ENCODE peak calls at places on chromosomes 13 and 19, in five cellular contexts. One of them, this sample, is unnamed.

GRCh38 chr13:97329331-97329730 is 104.6 kb upstream of the RAP2A start:
- DNase-seq in astrocyte of the spinal cord: no peak
- DNase-seq in left lung: no peak
- DNase-seq in sigmoid colon: no peak
- DNase-seq in SK-N-MC: no peak
- DNase-seq in this sample: no peak

GRCh38 chr19:958967-959685 is 25.0 kb upstream of the WDR18 start:
- DNase-seq in astrocyte of the spinal cord: peak
- DNase-seq in left lung: no peak
- DNase-seq in sigmoid colon: no peak
- DNase-seq in SK-N-MC: no peak
- DNase-seq in this sample: no peak

GRCh38 chr13:90640976-90641375 is 706.5 kb upstream of the MIR17HG start:
- DNase-seq in astrocyte of the spinal cord: peak
- DNase-seq in left lung: no peak
- DNase-seq in sigmoid colon: no peak
- DNase-seq in SK-N-MC: peak
- DNase-seq in this sample: no peak

GRCh38 chr13:85508683-85509329 is 290.4 kb downstream of the SLITRK6 start:
- DNase-seq in astrocyte of the spinal cord: no peak
- DNase-seq in left lung: no peak
- DNase-seq in sigmoid colon: no peak
- DNase-seq in SK-N-MC: no peak
- DNase-seq in this sample: no peak

GRCh38 chr13:113458218-113459065 is 5.2 kb upstream of the ADPRHL1 start:
- DNase-seq in astrocyte of the spinal cord: peak
- DNase-seq in left lung: no peak
- DNase-seq in sigmoid colon: peak
- DNase-seq in SK-N-MC: peak
- DNase-seq in this sample: no peak

GRCh38 chr13:76331948-76332712 is 554.1 kb downstream of the KCTD12 start:
- DNase-seq in astrocyte of the spinal cord: peak
- DNase-seq in left lung: no peak
- DNase-seq in sigmoid colon: no peak
- DNase-seq in SK-N-MC: peak
- DNase-seq in this sample: no peak

GRCh38 chr19:1151037-1151716 is 22.9 kb downstream of the SBNO2 start:
- DNase-seq in astrocyte of the spinal cord: no peak
- DNase-seq in left lung: no peak
- DNase-seq in sigmoid colon: no peak
- DNase-seq in SK-N-MC: no peak
- DNase-seq in this sample: peak

GRCh38 chr13:59755647-59756290 is 408.0 kb downstream of the DIAPH3 start:
- DNase-seq in astrocyte of the spinal cord: no peak
- DNase-seq in left lung: no peak
- DNase-seq in sigmoid colon: no peak
- DNase-seq in SK-N-MC: no peak
- DNase-seq in this sample: no peak

GRCh38 chr13:20401958-20402856 is 123.5 kb downstream of the CRYL1 start:
- DNase-seq in astrocyte of the spinal cord: peak
- DNase-seq in left lung: no peak
- DNase-seq in sigmoid colon: peak
- DNase-seq in SK-N-MC: no peak
- DNase-seq in this sample: no peak

GRCh38 chr13:46382224-46382623 is 4.8 kb downstream of the RUBCNL start:
- DNase-seq in astrocyte of the spinal cord: no peak
- DNase-seq in left lung: no peak
- DNase-seq in sigmoid colon: no peak
- DNase-seq in SK-N-MC: no peak
- DNase-seq in this sample: no peak

GRCh38 chr19:46369817-46370216 is 22.9 kb downstream of the PPP5C start:
- DNase-seq in astrocyte of the spinal cord: no peak
- DNase-seq in left lung: peak
- DNase-seq in sigmoid colon: no peak
- DNase-seq in SK-N-MC: no peak
- DNase-seq in this sample: no peak

GRCh38 chr19:47499863-47500830 is 14.7 kb downstream of the NAPA start:
- DNase-seq in astrocyte of the spinal cord: no peak
- DNase-seq in left lung: peak
- DNase-seq in sigmoid colon: no peak
- DNase-seq in SK-N-MC: no peak
- DNase-seq in this sample: no peak

GRCh38 chr13:41854758-41855157 is 106.2 kb downstream of the VWA8 start:
- DNase-seq in astrocyte of the spinal cord: no peak
- DNase-seq in left lung: no peak
- DNase-seq in sigmoid colon: no peak
- DNase-seq in SK-N-MC: no peak
- DNase-seq in this sample: no peak

GRCh38 chr19:47187023-47187655 is 43.9 kb downstream of the BBC3 start:
- DNase-seq in astrocyte of the spinal cord: no peak
- DNase-seq in left lung: no peak
- DNase-seq in sigmoid colon: no peak
- DNase-seq in SK-N-MC: no peak
- DNase-seq in this sample: no peak

GRCh38 chr19:35478794-35479193 is 11.5 kb downstream of the KRTDAP start:
- DNase-seq in astrocyte of the spinal cord: no peak
- DNase-seq in left lung: no peak
- DNase-seq in sigmoid colon: no peak
- DNase-seq in SK-N-MC: no peak
- DNase-seq in this sample: no peak

GRCh38 chr19:750640-751423 is at the start of gene MISP:
- DNase-seq in astrocyte of the spinal cord: no peak
- DNase-seq in left lung: peak
- DNase-seq in sigmoid colon: no peak
- DNase-seq in SK-N-MC: no peak
- DNase-seq in this sample: no peak

GRCh38 chr19:17719730-17720486 is 628 bp downstream of the MAP1S start:
- DNase-seq in astrocyte of the spinal cord: no peak
- DNase-seq in left lung: peak
- DNase-seq in sigmoid colon: no peak
- DNase-seq in SK-N-MC: no peak
- DNase-seq in this sample: peak

GRCh38 chr19:49746206-49746958 is 16.7 kb downstream of the TSKS start:
- DNase-seq in astrocyte of the spinal cord: peak
- DNase-seq in left lung: peak
- DNase-seq in sigmoid colon: peak
- DNase-seq in SK-N-MC: no peak
- DNase-seq in this sample: peak

GRCh38 chr19:6453951-6454565 is 5.5 kb downstream of the SLC25A23 start:
- DNase-seq in astrocyte of the spinal cord: no peak
- DNase-seq in left lung: no peak
- DNase-seq in sigmoid colon: no peak
- DNase-seq in SK-N-MC: no peak
- DNase-seq in this sample: no peak

GRCh38 chr19:19696386-19696785 is 27.7 kb downstream of the ZNF101 start:
- DNase-seq in astrocyte of the spinal cord: no peak
- DNase-seq in left lung: no peak
- DNase-seq in sigmoid colon: no peak
- DNase-seq in SK-N-MC: no peak
- DNase-seq in this sample: no peak

GRCh38 chr13:25836709-25837316 is 215.0 kb downstream of the SHISA2 start:
- DNase-seq in astrocyte of the spinal cord: no peak
- DNase-seq in left lung: no peak
- DNase-seq in sigmoid colon: no peak
- DNase-seq in SK-N-MC: no peak
- DNase-seq in this sample: no peak

GRCh38 chr19:1284293-1284978 is 1.2 kb upstream of the EFNA2 start:
- DNase-seq in astrocyte of the spinal cord: no peak
- DNase-seq in left lung: no peak
- DNase-seq in sigmoid colon: no peak
- DNase-seq in SK-N-MC: no peak
- DNase-seq in this sample: no peak

GRCh38 chr19:7004313-7004931 is 16.8 kb downstream of the MBD3L2B start:
- DNase-seq in astrocyte of the spinal cord: peak
- DNase-seq in left lung: no peak
- DNase-seq in sigmoid colon: no peak
- DNase-seq in SK-N-MC: no peak
- DNase-seq in this sample: no peak

GRCh38 chr19:23817519-23817918 is 58.8 kb upstream of the ZNF681 start:
- DNase-seq in astrocyte of the spinal cord: no peak
- DNase-seq in left lung: no peak
- DNase-seq in sigmoid colon: no peak
- DNase-seq in SK-N-MC: no peak
- DNase-seq in this sample: no peak

GRCh38 chr19:31881988-31882387 is 463.4 kb upstream of the ZNF507 start:
- DNase-seq in astrocyte of the spinal cord: no peak
- DNase-seq in left lung: no peak
- DNase-seq in sigmoid colon: no peak
- DNase-seq in SK-N-MC: no peak
- DNase-seq in this sample: no peak

GRCh38 chr19:10603873-10604459 is 16.9 kb upstream of the AP1M2 start:
- DNase-seq in astrocyte of the spinal cord: peak
- DNase-seq in left lung: no peak
- DNase-seq in sigmoid colon: no peak
- DNase-seq in SK-N-MC: peak
- DNase-seq in this sample: no peak

GRCh38 chr19:19575411-19575810 is 37.3 kb downstream of the CILP2 start:
- DNase-seq in astrocyte of the spinal cord: no peak
- DNase-seq in left lung: no peak
- DNase-seq in sigmoid colon: no peak
- DNase-seq in SK-N-MC: no peak
- DNase-seq in this sample: no peak

GRCh38 chr13:33787051-33787591 is 30.8 kb upstream of the RFC3 start:
- DNase-seq in astrocyte of the spinal cord: peak
- DNase-seq in left lung: no peak
- DNase-seq in sigmoid colon: no peak
- DNase-seq in SK-N-MC: no peak
- DNase-seq in this sample: no peak

GRCh38 chr19:12665281-12665573 is 1.3 kb downstream of the MAN2B1 start:
- DNase-seq in astrocyte of the spinal cord: no peak
- DNase-seq in left lung: peak
- DNase-seq in sigmoid colon: no peak
- DNase-seq in SK-N-MC: no peak
- DNase-seq in this sample: no peak

GRCh38 chr13:30796833-30797601 is 61.7 kb downstream of the ALOX5AP start:
- DNase-seq in astrocyte of the spinal cord: peak
- DNase-seq in left lung: no peak
- DNase-seq in sigmoid colon: peak
- DNase-seq in SK-N-MC: no peak
- DNase-seq in this sample: no peak

GRCh38 chr13:44759723-44760360 is 183.7 kb upstream of the TSC22D1 start:
- DNase-seq in astrocyte of the spinal cord: peak
- DNase-seq in left lung: no peak
- DNase-seq in sigmoid colon: no peak
- DNase-seq in SK-N-MC: no peak
- DNase-seq in this sample: no peak

GRCh38 chr13:75762967-75763366 is 126.8 kb downstream of the LMO7 start:
- DNase-seq in astrocyte of the spinal cord: no peak
- DNase-seq in left lung: no peak
- DNase-seq in sigmoid colon: no peak
- DNase-seq in SK-N-MC: no peak
- DNase-seq in this sample: no peak

GRCh38 chr13:29165216-29165615 is 345.1 kb downstream of the MTUS2 start:
- DNase-seq in astrocyte of the spinal cord: no peak
- DNase-seq in left lung: no peak
- DNase-seq in sigmoid colon: no peak
- DNase-seq in SK-N-MC: no peak
- DNase-seq in this sample: no peak

GRCh38 chr19:51368366-51369282 is at the start of gene CLDND2:
- DNase-seq in astrocyte of the spinal cord: no peak
- DNase-seq in left lung: no peak
- DNase-seq in sigmoid colon: no peak
- DNase-seq in SK-N-MC: no peak
- DNase-seq in this sample: no peak

GRCh38 chr19:4007836-4008539 is 452 bp downstream of the PIAS4 start:
- DNase-seq in astrocyte of the spinal cord: no peak
- DNase-seq in left lung: no peak
- DNase-seq in sigmoid colon: no peak
- DNase-seq in SK-N-MC: no peak
- DNase-seq in this sample: no peak